ENCODE peak calls at places on chromosomes 4 and X, in four cellular contexts. V is GM23338, D is Panc1, L is SK-N-SH. W is an unnamed sample.

GRCh38 chr4:31682796-31683195 is 962.6 kb downstream of the PCDH7 start:
- DNase-seq in V (no peak), D (no peak), L (no peak), W (no peak)

GRCh38 chr4:183503497-183504063 is 1.3 kb upstream of the ING2 start:
- DNase-seq in V (no peak), D (no peak), L (no peak), W (no peak)

GRCh38 chr4:111847256-111848108 is 297.8 kb upstream of the FAM241A start:
- DNase-seq in V (peak; percentile 53), D (no peak), L (no peak), W (no peak)

GRCh38 chr4:123116412-123116811 is 194.0 kb upstream of the NUDT6 start:
- DNase-seq in V (no peak), D (no peak), L (peak; percentile 32), W (no peak)

GRCh38 chr4:153514001-153514526 is 47.9 kb downstream of the TMEM131L start:
- DNase-seq in V (no peak), D (no peak), L (no peak), W (no peak)

GRCh38 chr4:48290146-48290772 is 20.6 kb upstream of the TEC start:
- DNase-seq in V (peak; percentile 57), D (no peak), L (peak; percentile 49), W (no peak)

GRCh38 chr4:21009956-21010355 is 309.7 kb downstream of the PACRGL start:
- DNase-seq in V (no peak), D (no peak), L (no peak), W (no peak)

GRCh38 chr4:70601422-70602039 is 9.5 kb downstream of the AMBN start:
- DNase-seq in V (peak; percentile 88), D (peak; percentile 58), L (peak; percentile 13), W (peak; percentile 2)

GRCh38 chrX:103607385-103608304 is at the start of gene TCEAL3:
- DNase-seq in V (peak; percentile 62), D (no peak), L (peak; percentile 81), W (no peak)

GRCh38 chrX:111095974-111096870 is at the start of gene PAK3:
- DNase-seq in V (peak; percentile 72), D (no peak), L (peak; percentile 79), W (no peak)

GRCh38 chr4:6367313-6367945 is 97.8 kb downstream of the WFS1 start:
- DNase-seq in V (peak; percentile 82), D (no peak), L (no peak), W (no peak)

GRCh38 chr4:186304816-186305520 is 39.0 kb downstream of the F11 start:
- DNase-seq in V (no peak), D (no peak), L (no peak), W (no peak)

GRCh38 chrX:150085881-150086280 is 147.6 kb upstream of the EOLA2 start:
- DNase-seq in V (no peak), D (no peak), L (no peak), W (no peak)

GRCh38 chrX:54891573-54891972 is 29.1 kb upstream of the TRO start:
- DNase-seq in V (peak; percentile 46), D (no peak), L (peak; percentile 29), W (no peak)

GRCh38 chr4:8542776-8543525 is 37.2 kb upstream of the GPR78 start:
- DNase-seq in V (no peak), D (no peak), L (no peak), W (peak; percentile 2)

GRCh38 chr4:139564502-139564901 is 8.5 kb upstream of the SETD7 start:
- DNase-seq in V (peak; percentile 41), D (no peak), L (no peak), W (no peak)

GRCh38 chr4:137124278-137124932 is 407.9 kb downstream of the PCDH18 start:
- DNase-seq in V (peak; percentile 65), D (peak; percentile 10), L (peak; percentile 42), W (no peak)

GRCh38 chrX:128754130-128754529 is 701.9 kb upstream of the ACTRT1 start:
- DNase-seq in V (peak; percentile 58), D (no peak), L (no peak), W (no peak)

GRCh38 chr4:6992728-6993655 is 50.2 kb upstream of the TADA2B start:
- DNase-seq in V (no peak), D (no peak), L (peak; percentile 75), W (no peak)

GRCh38 chr4:147994076-147994475 is 262.2 kb downstream of the ARHGAP10 start:
- DNase-seq in V (no peak), D (no peak), L (no peak), W (no peak)

GRCh38 chr4:79597266-79597665 is 189.2 kb upstream of the GK2 start:
- DNase-seq in V (no peak), D (no peak), L (no peak), W (no peak)

GRCh38 chrX:15493118-15494082 is at the start of gene PIR:
- DNase-seq in V (peak; percentile 90), D (peak; percentile 8), L (peak; percentile 83), W (peak; percentile 50)

GRCh38 chr4:30719363-30720020 is 677 bp upstream of the PCDH7 start:
- DNase-seq in V (peak; percentile 83), D (no peak), L (peak; percentile 65), W (peak; percentile 13)

GRCh38 chrX:23610491-23610890 is 56.8 kb upstream of the PRDX4 start:
- DNase-seq in V (no peak), D (no peak), L (no peak), W (no peak)

GRCh38 chr4:87031946-87032345 is 97.1 kb downstream of the AFF1 start:
- DNase-seq in V (no peak), D (no peak), L (no peak), W (no peak)

GRCh38 chr4:74109116-74109791 is 10.3 kb upstream of the CXCL2 start:
- DNase-seq in V (peak; percentile 83), D (peak; percentile 86), L (no peak), W (no peak)

GRCh38 chrX:17380221-17380620 is 5.2 kb downstream of the NHS start:
- DNase-seq in V (no peak), D (no peak), L (no peak), W (no peak)

DNA sequence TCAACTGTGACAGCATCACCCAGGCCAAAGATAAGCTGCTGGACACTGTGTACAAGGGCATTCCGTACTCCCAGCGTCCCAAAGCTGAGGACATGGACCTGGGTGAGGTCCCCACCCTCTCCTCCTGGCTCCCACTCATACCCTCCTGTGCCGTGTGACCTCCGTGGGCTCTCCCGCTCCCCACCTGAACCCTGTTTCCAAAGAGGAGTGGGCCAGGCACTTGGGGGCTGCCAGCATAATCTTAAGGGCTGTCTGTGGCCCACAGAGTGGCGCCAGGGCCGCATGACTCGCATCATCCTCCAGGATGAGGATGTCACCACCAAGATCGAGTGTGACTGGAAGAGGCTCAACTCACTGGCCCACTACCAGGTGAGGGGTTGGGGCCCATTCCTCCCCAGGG is 10.0 kb downstream of the LAGE3 start:
- DNase-seq in V (no peak), D (no peak), L (no peak), W (no peak)
- TF ChIP-seq POLR2AphosphoS5 in V (no peak), D (no peak), L (no peak), W (no peak)

GRCh38 chrX:8649969-8650368 is 82.0 kb downstream of the ANOS1 start:
- DNase-seq in V (no peak), D (no peak), L (no peak), W (no peak)

GRCh38 chrX:8657883-8658282 is 74.1 kb downstream of the ANOS1 start:
- DNase-seq in V (no peak), D (no peak), L (no peak), W (no peak)

GRCh38 chrX:8653956-8654355 is 78.0 kb downstream of the ANOS1 start:
- DNase-seq in V (no peak), D (no peak), L (no peak), W (no peak)
- TF ChIP-seq POLR2AphosphoS5 in V (no peak), D (no peak), L (no peak), W (no peak)

GRCh38 chrX:153802513-153803045 is 8.1 kb downstream of the SSR4 start:
- DNase-seq in V (no peak), D (no peak), L (no peak), W (no peak)

GRCh38 chrX:153804621-153805020 is 10.2 kb downstream of the SSR4 start:
- DNase-seq in V (no peak), D (no peak), L (no peak), W (no peak)

GRCh38 chrX:153803211-153804099 is 9.0 kb downstream of the SSR4 start:
- DNase-seq in V (no peak), D (no peak), L (no peak), W (no peak)

GRCh38 chrX:153805436-153805835 is 11.0 kb downstream of the SSR4 start:
- DNase-seq in V (no peak), D (no peak), L (no peak), W (no peak)

DNA sequence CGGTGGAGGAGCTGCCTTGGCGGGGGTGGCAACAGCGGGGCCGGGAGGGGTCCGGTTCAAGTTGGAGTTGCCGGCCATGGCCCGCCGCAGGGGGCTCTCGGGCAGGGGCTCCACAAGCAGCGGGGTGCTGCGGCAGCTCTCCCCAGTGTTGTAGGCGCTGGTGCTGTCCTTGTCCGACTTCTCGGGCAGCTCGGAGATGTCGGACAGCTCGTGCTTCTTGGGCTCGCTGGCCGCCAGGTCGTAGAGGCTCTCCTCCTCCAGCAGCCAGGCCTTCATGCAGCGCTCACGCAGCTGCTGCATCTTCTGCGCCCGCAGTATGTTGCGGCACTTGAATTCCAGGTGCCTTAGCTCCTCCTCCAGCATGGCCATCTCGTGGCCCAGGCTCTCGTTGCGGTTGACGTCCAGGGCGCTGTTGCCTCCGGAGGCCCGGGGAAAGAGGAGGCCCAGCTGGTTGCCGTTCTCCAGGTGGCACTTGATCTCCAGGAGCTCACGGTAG is 9.7 kb downstream of the SSR4 start:
- DNase-seq in V (no peak), D (no peak), L (no peak), W (no peak)
- TF ChIP-seq POLR2AphosphoS5 in V (no peak), D (no peak), L (no peak), W (no peak)

GRCh38 chrX:132488819-132489255 is at the start of gene MBNL3:
- DNase-seq in V (peak; percentile 64), D (no peak), L (peak; percentile 52), W (peak; percentile 2)
- TF ChIP-seq POLR2AphosphoS5 in V (no peak), D (no peak), L (no peak), W (no peak)

DNA sequence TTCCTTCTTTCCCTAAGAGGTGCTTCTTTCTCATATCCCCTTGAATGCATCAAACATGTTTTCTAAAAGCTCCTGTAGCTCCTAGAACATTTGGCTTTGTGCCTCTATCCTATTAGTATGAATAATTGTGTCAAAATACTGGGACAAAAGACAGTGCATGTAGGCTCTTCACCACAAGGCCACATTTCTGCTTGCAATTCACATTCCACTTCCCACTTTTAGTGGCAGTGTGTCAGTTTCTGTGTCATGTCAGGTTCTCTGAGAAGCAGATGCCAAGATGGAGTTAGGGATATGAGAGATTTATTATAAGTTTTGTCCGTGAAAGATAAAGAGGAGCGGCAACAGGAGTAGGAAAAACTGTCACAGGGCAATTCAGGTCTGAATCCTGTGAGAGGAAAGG is 61.3 kb upstream of the GPRIN3 start:
- DNase-seq in V (no peak), D (no peak), L (no peak), W (no peak)
- TF ChIP-seq POLR2AphosphoS5 in V (no peak), D (no peak), L (no peak), W (no peak)

DNA sequence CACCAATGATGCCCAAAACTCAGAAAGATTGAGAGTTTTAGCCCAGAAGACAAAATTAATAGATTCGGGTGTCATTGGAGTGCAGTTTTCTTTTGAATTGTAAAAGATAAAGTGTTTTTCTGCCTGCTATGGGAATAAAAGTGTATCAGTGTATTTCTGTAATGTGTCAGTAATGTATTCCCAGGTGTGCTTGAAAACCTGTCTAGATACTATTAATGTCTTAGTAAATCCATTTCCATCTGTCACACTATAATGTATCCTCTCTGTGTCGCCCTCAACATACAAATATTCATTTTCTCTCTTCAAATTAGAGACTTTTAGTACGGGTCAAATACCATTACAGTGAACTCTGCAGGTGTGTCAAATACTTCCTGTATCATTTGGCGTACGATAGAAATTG is 43.5 kb upstream of the ARX start:
- DNase-seq in V (no peak), D (no peak), L (no peak), W (no peak)
- TF ChIP-seq POLR2AphosphoS5 in V (no peak), D (no peak), L (no peak), W (no peak)

GRCh38 chr4:152509595-152510209 is 26.2 kb downstream of the FBXW7 start:
- DNase-seq in V (no peak), D (no peak), L (no peak), W (no peak)
- TF ChIP-seq POLR2AphosphoS5 in V (no peak), D (no peak), L (no peak), W (no peak)

W was measured in GM12892.